ENCODE peak calls at places on chromosomes 2 and 18, in five cellular contexts. B is HFFc6, V is coronary artery, P is naive B cell, X is RCC 7860. C is an unnamed sample.

GRCh38 chr2:667332-668000 is 9.7 kb downstream of the TMEM18 start:
- DNase-seq in B (peak), V (no peak), P (no peak), X (peak), C (peak)

GRCh38 chr2:71385008-71385407 is 53.4 kb downstream of the ZNF638 start:
- DNase-seq in B (peak), V (no peak), P (no peak), X (peak), C (no peak)

GRCh38 chr2:174158003-174158402 is 90.3 kb downstream of the OLA1 start:
- DNase-seq in B (peak), V (no peak), P (peak), X (no peak), C (peak)

GRCh38 chr18:49749563-49749962 is 63.8 kb downstream of the ACAA2 start:
- DNase-seq in B (no peak), V (no peak), P (no peak), X (no peak), C (no peak)

GRCh38 chr2:185787530-185788145 is 49.0 kb downstream of the FSIP2 start:
- DNase-seq in B (no peak), V (no peak), P (no peak), X (no peak), C (no peak)

GRCh38 chr18:50859793-50860192 is 19.1 kb upstream of the ME2 start:
- DNase-seq in B (no peak), V (no peak), P (no peak), X (no peak), C (no peak)

GRCh38 chr18:62611395-62612241 is 88.8 kb downstream of the ZCCHC2 start:
- DNase-seq in B (no peak), V (no peak), P (no peak), X (no peak), C (no peak)

GRCh38 chr2:106030287-106031268 is 163.5 kb downstream of the UXS1 start:
- DNase-seq in B (peak), V (no peak), P (no peak), X (no peak), C (no peak)

GRCh38 chr2:236967499-236967783 is 118.2 kb upstream of the COPS8 start:
- DNase-seq in B (no peak), V (peak), P (no peak), X (no peak), C (no peak)

GRCh38 chr2:88811681-88812080 is 120.2 kb downstream of the RPIA start:
- DNase-seq in B (no peak), V (no peak), P (no peak), X (no peak), C (no peak)

GRCh38 chr2:122748552-122749011 is 993.1 kb downstream of the TSN start:
- DNase-seq in B (no peak), V (no peak), P (no peak), X (peak), C (no peak)

GRCh38 chr2:46350030-46350699 is 53.0 kb downstream of the EPAS1 start:
- DNase-seq in B (no peak), V (no peak), P (no peak), X (no peak), C (no peak)

GRCh38 chr2:18976112-18976961 is 382.1 kb downstream of the OSR1 start:
- DNase-seq in B (peak), V (no peak), P (no peak), X (no peak), C (peak)

GRCh38 chr2:56460508-56460907 is 276.7 kb downstream of the CCDC85A start:
- DNase-seq in B (no peak), V (no peak), P (no peak), X (no peak), C (no peak)

C was measured in OCI-LY7.